ENCODE peak calls at places on chromosomes 5 and 9, in four cellular contexts. D is OCI-LY7, H is IMR-90, T is HL-60. R is an unnamed sample.

GRCh38 chr5:31100047-31100575 is 93.4 kb upstream of the CDH6 start:
- DNase-seq in H (no peak), T (no peak), D (no peak), R (no peak)

GRCh38 chr5:25544652-25545249 is 900.0 kb upstream of the CDH10 start:
- DNase-seq in D (peak; percentile 20), H (no peak), T (peak; percentile 26), R (peak; percentile 2)

GRCh38 chr5:9878196-9878595 is 248.0 kb upstream of the TAS2R1 start:
- DNase-seq in T (no peak), H (no peak), D (no peak), R (no peak)

GRCh38 chr5:158513490-158514301 is 586.0 kb downstream of the EBF1 start:
- DNase-seq in D (peak; percentile 64), T (no peak), H (no peak), R (no peak)

GRCh38 chr9:17936365-17936764 is 357.5 kb downstream of the SH3GL2 start:
- DNase-seq in H (no peak), T (no peak), D (no peak), R (no peak)

GRCh38 chr9:93819905-93820304 is 135.2 kb downstream of the BARX1 start:
- DNase-seq in H (no peak), D (no peak), T (no peak), R (peak; percentile 5)

GRCh38 chr9:5626727-5627634 is 1.9 kb upstream of the RIC1 start:
- DNase-seq in H (peak; percentile 69), T (peak; percentile 73), D (peak; percentile 98), R (peak; percentile 80)

GRCh38 chr5:113140837-113141661 is 164.5 kb downstream of the DCP2 start:
- DNase-seq in H (peak; percentile 94), D (no peak), T (no peak), R (no peak)

GRCh38 chr5:150789431-150789830 is 10.9 kb downstream of the SMIM3 start:
- DNase-seq in T (no peak), D (no peak), H (no peak), R (no peak)

GRCh38 chr5:81749186-81749561 is 1.7 kb downstream of the SSBP2 start:
- DNase-seq in H (no peak), D (no peak), T (no peak), R (no peak)

GRCh38 chr9:16866542-16866941 is 3.9 kb downstream of the BNC2 start:
- DNase-seq in H (peak; percentile 47), T (no peak), D (no peak), R (no peak)

GRCh38 chr9:68981825-68982224 is 32.1 kb downstream of the PRKACG start:
- DNase-seq in H (no peak), T (no peak), D (peak; percentile 42), R (peak; percentile 39)

DNA sequence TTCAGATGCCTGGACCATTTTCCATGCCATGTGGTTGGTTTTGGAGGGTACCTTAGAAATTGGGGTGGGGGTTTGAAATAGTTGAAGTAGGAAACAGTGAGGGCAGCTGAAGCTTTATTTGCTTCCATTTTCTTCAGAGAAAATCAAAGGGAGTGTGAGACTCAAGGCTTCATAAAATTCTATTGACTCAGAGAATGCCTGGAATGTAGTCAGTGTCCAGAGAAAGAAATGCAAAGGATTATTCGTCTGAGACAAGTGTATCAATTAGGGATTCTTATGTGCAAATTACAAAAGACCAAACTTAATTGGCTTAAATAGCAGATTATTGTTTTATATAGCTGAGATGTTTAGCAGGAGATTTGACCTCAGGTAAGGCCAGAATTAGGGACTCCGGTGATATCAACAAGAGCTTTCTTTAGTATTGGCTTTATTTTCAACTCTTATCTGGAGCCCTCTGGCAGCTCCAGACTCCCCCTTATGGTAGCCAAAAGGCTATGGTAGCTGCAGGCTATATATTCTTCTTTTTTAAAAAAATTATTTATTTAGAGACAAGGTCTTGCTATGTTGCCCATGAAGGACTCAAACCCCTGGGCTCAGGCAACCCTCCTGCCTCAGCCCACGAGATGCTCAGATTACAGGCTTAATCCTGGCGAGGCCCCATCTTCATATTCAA is 38.9 kb downstream of the PTTG1 start:
- DNase-seq in H (no peak), D (no peak), T (no peak), R (no peak)
- TF ChIP-seq CTCF in H (peak; percentile 35), D (peak; percentile 64), T (no peak), R (peak; percentile 7)

GRCh38 chr5:167217097-167217743 is 1074.2 kb upstream of the WWC1 start:
- DNase-seq in D (no peak), T (no peak), H (no peak), R (no peak)
- TF ChIP-seq CTCF in D (no peak), T (no peak), H (no peak), R (no peak)

GRCh38 chr9:136665704-136666363 is 3.1 kb downstream of the EGFL7 start:
- DNase-seq in D (no peak), H (no peak), T (no peak), R (peak; percentile 75)
- TF ChIP-seq CTCF in D (no peak), H (peak; percentile 11), T (no peak), R (peak; percentile 23)

DNA sequence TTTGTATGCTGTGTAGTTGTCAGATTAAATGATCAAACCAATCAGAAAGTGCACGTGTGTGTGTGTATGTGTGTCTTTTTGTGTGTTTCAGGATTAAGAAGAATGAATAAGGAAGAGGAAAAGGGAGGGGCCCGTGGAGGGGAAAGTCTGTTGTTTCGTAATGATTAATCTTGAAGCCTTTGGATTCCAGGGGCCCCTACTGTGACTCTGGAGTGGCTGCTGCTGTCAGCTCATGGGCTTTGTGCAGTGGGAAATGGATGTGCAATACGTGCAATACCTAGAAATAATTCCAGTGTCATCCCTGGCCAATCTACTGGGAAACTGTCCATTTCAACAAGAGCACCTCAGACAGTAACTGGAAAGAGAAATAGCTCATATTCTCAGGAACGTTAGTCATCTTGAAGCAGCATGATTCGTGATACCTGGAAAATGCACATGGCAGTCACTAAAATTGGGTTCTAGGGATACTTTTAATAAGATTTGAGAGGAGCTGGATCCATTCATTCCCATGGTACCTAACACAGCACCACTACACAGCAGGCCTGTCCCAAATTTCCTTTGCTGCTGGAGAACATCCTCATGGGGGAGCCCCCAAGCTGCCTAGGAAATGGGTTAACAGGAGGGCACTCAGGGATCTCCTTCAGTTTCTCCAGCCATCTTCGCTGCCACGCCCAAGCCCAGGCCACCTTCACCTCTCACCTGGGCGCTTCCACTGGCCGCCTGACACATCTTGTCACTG is 186.3 kb downstream of the NR3C1 start:
- DNase-seq in H (peak; percentile 27), D (no peak), T (peak; percentile 56), R (no peak)
- TF ChIP-seq CTCF in H (no peak), D (peak; percentile 16), T (no peak), R (peak; percentile 15)

GRCh38 chr5:148374693-148375360 is 8.9 kb upstream of the FBXO38 start:
- DNase-seq in H (peak; percentile 65), D (peak; percentile 41), T (peak; percentile 91), R (no peak)
- TF ChIP-seq CTCF in H (peak; percentile 69), D (peak; percentile 82), T (peak; percentile 79), R (peak; percentile 61)

GRCh38 chr9:110728058-110728457 is 59.5 kb downstream of the MUSK start:
- DNase-seq in H (no peak), T (no peak), D (no peak), R (no peak)
- TF ChIP-seq CTCF in H (no peak), T (no peak), D (no peak), R (no peak)

DNA sequence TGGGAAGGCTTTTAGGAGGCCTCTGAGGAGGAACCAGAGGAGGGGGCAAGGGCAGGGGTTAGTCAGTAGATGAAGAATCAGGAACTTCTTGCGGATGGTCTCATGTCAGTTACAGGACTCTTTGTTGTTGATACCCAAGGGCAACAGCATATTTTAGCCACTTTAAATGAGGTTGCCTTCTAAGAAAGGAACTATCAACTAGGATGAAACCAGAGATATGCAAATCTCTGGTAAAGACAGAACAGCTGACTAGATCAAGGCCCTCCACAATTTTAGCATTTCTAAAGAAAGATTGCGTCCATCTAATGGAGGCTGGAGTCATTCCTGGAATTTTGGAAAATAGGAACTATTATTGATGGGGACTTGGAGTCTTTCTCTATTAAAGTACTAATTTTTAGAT is 57.7 kb upstream of the KLF4 start:
- DNase-seq in H (no peak), T (no peak), D (no peak), R (no peak)
- TF ChIP-seq CTCF in H (no peak), T (no peak), D (no peak), R (no peak)

GRCh38 chr9:134190232-134191121 is 26.1 kb upstream of the RNU6ATAC start:
- DNase-seq in T (no peak), H (no peak), D (no peak), R (no peak)
- TF ChIP-seq CTCF in T (no peak), H (no peak), D (no peak), R (no peak)